ENCODE peak calls at places on chromosome 21, in eight cellular contexts. W is iris pigment epithelial cell; T is NCI-H1105 treated with DMSO at 0.1 percent for 48 hours; C is skeletal muscle cell; S is activated effector memory CD4-positive, alpha-beta T cell treated with Interleukin-2 at 50 U/mL for 16 hours; E is aorta; L is activated T-cell treated with anti-CD3 and anti-CD28 coated beads for 24 hours; M is cardiac muscle cell. F is an unnamed sample.

GRCh38 chr21:34112316-34113033 is 39.1 kb downstream of the MRPS6 start:
- DNase-seq in W (peak; percentile 39), T (no peak), C (no peak), S (no peak), E (no peak), L (no peak), M (peak; percentile 44), F (no peak)

GRCh38 chr21:44999972-45000636 is 60.3 kb downstream of the SLX9 start:
- DNase-seq in W (no peak), T (no peak), C (no peak), S (no peak), E (peak; percentile 35), L (no peak), M (no peak), F (no peak)

GRCh38 chr21:23699402-23699801 is 1907.9 kb downstream of the MRPL39 start:
- DNase-seq in W (no peak), T (no peak), C (no peak), S (no peak), E (no peak), L (no peak), M (no peak), F (no peak)

GRCh38 chr21:17463441-17463840 is 49.4 kb upstream of the CXADR start:
- DNase-seq in W (peak; percentile 96), T (no peak), C (peak; percentile 93), S (no peak), E (no peak), L (no peak), M (peak; percentile 88), F (no peak)

GRCh38 chr21:15442743-15443142 is 287.0 kb upstream of the USP25 start:
- DNase-seq in W (no peak), T (no peak), C (no peak), S (no peak), E (no peak), L (no peak), M (no peak), F (no peak)

GRCh38 chr21:38806153-38806941 is 618 bp downstream of the ETS2 start:
- DNase-seq in W (no peak), T (peak; percentile 24), C (no peak), S (peak; percentile 12), E (peak; percentile 73), L (no peak), M (no peak), F (no peak)

GRCh38 chr21:32209580-32209979 is 69.3 kb downstream of the MIS18A start:
- DNase-seq in W (no peak), T (no peak), C (no peak), S (no peak), E (no peak), L (no peak), M (no peak), F (no peak)

GRCh38 chr21:35529141-35529863 is 480.2 kb upstream of the RUNX1 start:
- DNase-seq in W (peak; percentile 66), T (no peak), C (no peak), S (no peak), E (no peak), L (no peak), M (peak; percentile 65), F (peak; percentile 26)

GRCh38 chr21:10272216-10272615 is 249.2 kb upstream of the TPTE start:
- DNase-seq in W (no peak), T (no peak), C (no peak), S (no peak), E (peak; percentile 11), L (no peak), M (no peak), F (peak; percentile 13)

GRCh38 chr21:20266369-20266710 is 731.9 kb upstream of the NCAM2 start:
- DNase-seq in W (no peak), T (no peak), C (no peak), S (no peak), E (no peak), L (no peak), M (no peak), F (no peak)

GRCh38 chr21:45849651-45850050 is 131.9 kb upstream of the COL6A1 start:
- DNase-seq in W (no peak), T (no peak), C (no peak), S (no peak), E (no peak), L (no peak), M (no peak), F (no peak)

GRCh38 chr21:34840693-34841092 is 171.9 kb downstream of the CLIC6 start:
- DNase-seq in W (no peak), T (no peak), C (no peak), S (no peak), E (no peak), L (no peak), M (no peak), F (no peak)

GRCh38 chr21:38333290-38334272 is 76.8 kb downstream of the KCNJ15 start:
- DNase-seq in W (peak; percentile 46), T (no peak), C (no peak), S (no peak), E (no peak), L (no peak), M (peak; percentile 62), F (peak; percentile 35)

GRCh38 chr21:34046917-34047316 is 26.5 kb upstream of the MRPS6 start:
- DNase-seq in W (no peak), T (no peak), C (no peak), S (no peak), E (no peak), L (no peak), M (no peak), F (no peak)

GRCh38 chr21:15222711-15223110 is 157.9 kb upstream of the NRIP1 start:
- DNase-seq in W (no peak), T (no peak), C (no peak), S (no peak), E (no peak), L (no peak), M (no peak), F (no peak)

GRCh38 chr21:38506606-38507331 is 8.5 kb upstream of the ERG start:
- DNase-seq in W (peak; percentile 39), T (no peak), C (no peak), S (no peak), E (no peak), L (no peak), M (peak; percentile 17), F (no peak)

GRCh38 chr21:46229133-46229922 is 754 bp upstream of the LSS start:
- DNase-seq in W (peak; percentile 7), T (peak; percentile 67), C (no peak), S (no peak), E (peak; percentile 74), L (no peak), M (no peak), F (peak; percentile 38)

GRCh38 chr21:45270306-45270821 is 17.3 kb downstream of the POFUT2 start:
- DNase-seq in W (peak; percentile 32), T (no peak), C (no peak), S (no peak), E (no peak), L (no peak), M (no peak), F (no peak)

GRCh38 chr21:14541840-14542495 is 4.1 kb downstream of the SAMSN1 start:
- DNase-seq in W (no peak), T (no peak), C (no peak), S (no peak), E (no peak), L (no peak), M (peak; percentile 36), F (no peak)

GRCh38 chr21:45403133-45403824 is 1.7 kb upstream of the COL18A1 start:
- DNase-seq in W (no peak), T (no peak), C (no peak), S (no peak), E (peak; percentile 24), L (no peak), M (no peak), F (no peak)

GRCh38 chr21:35257413-35257812 is 208.3 kb upstream of the RUNX1 start:
- DNase-seq in W (peak; percentile 99), T (no peak), C (peak; percentile 93), S (no peak), E (peak; percentile 83), L (no peak), M (peak; percentile 95), F (peak; percentile 96)

GRCh38 chr21:42382915-42383314 is 12.9 kb downstream of the TMPRSS3 start:
- DNase-seq in W (no peak), T (no peak), C (no peak), S (no peak), E (no peak), L (no peak), M (no peak), F (no peak)

GRCh38 chr21:30717105-30717504 is 1.5 kb downstream of the KRTAP21-3 start:
- DNase-seq in W (peak; percentile 0), T (no peak), C (no peak), S (no peak), E (no peak), L (no peak), M (no peak), F (no peak)

GRCh38 chr21:34076835-34077234 is 3.5 kb downstream of the MRPS6 start:
- DNase-seq in W (no peak), T (no peak), C (no peak), S (no peak), E (no peak), L (no peak), M (no peak), F (no peak)

GRCh38 chr21:18725653-18726052 is 322.1 kb upstream of the TMPRSS15 start:
- DNase-seq in W (no peak), T (no peak), C (no peak), S (no peak), E (no peak), L (no peak), M (no peak), F (peak; percentile 30)

GRCh38 chr21:45836694-45837670 is 144.6 kb upstream of the COL6A1 start:
- DNase-seq in W (no peak), T (no peak), C (no peak), S (no peak), E (no peak), L (no peak), M (no peak), F (no peak)

GRCh38 chr21:42063206-42063577 is 7.9 kb upstream of the UMODL1 start:
- DNase-seq in W (no peak), T (peak; percentile 77), C (no peak), S (no peak), E (no peak), L (no peak), M (no peak), F (no peak)

GRCh38 chr21:33441489-33442477 is 38.0 kb downstream of the TMEM50B start:
- DNase-seq in W (peak; percentile 58), T (peak; percentile 43), C (peak; percentile 34), S (no peak), E (peak; percentile 68), L (no peak), M (peak; percentile 77), F (peak; percentile 97)

GRCh38 chr21:29194847-29195246 is 64.4 kb downstream of the MAP3K7CL start:
- DNase-seq in W (peak; percentile 88), T (no peak), C (no peak), S (no peak), E (no peak), L (no peak), M (peak; percentile 26), F (no peak)

GRCh38 chr21:45640888-45641479 is 2.5 kb upstream of the PCBP3 start:
- DNase-seq in W (no peak), T (no peak), C (no peak), S (no peak), E (no peak), L (no peak), M (peak; percentile 87), F (peak; percentile 5)

GRCh38 chr21:25818156-25818950 is 83.6 kb downstream of the GABPA start:
- DNase-seq in W (no peak), T (no peak), C (no peak), S (no peak), E (no peak), L (no peak), M (no peak), F (no peak)

GRCh38 chr21:39336457-39337008 is 12.4 kb downstream of the HMGN1 start:
- DNase-seq in W (no peak), T (no peak), C (no peak), S (no peak), E (no peak), L (no peak), M (no peak), F (no peak)

GRCh38 chr21:38794978-38795377 is 10.8 kb upstream of the ETS2 start:
- DNase-seq in W (no peak), T (no peak), C (no peak), S (no peak), E (no peak), L (no peak), M (no peak), F (no peak)

GRCh38 chr21:26087223-26087918 is 83.2 kb downstream of the APP start:
- DNase-seq in W (no peak), T (peak; percentile 76), C (no peak), S (no peak), E (no peak), L (no peak), M (no peak), F (no peak)